ENCODE peak calls at places on chromosome 10, in seven cellular contexts. R is fibroblast of lung, T is hepatocyte, X is OCI-LY7, E is GM12878, U is H1, H is mammary epithelial cell. Y is an unnamed sample. For H3K4me1, the result is how much of the 10 kb centered on the place peaks cover.

GRCh38 chr10:83983578-83984255 is 155.6 kb upstream of the GHITM start:
- DNase-seq in R (no peak), T (no peak), X (no peak), E (no peak), U (no peak), H (peak), Y (peak)

GRCh38 chr10:5996696-5997095 is 19.4 kb upstream of the IL15RA start:
- DNase-seq in R (no peak), T (no peak), X (no peak), E (no peak), U (peak), H (no peak), Y (no peak)

GRCh38 chr10:32038777-32039176 is 17.4 kb downstream of the KIF5B start:
- DNase-seq in R (no peak), T (no peak), X (no peak), E (no peak), U (no peak), H (no peak), Y (no peak)

GRCh38 chr10:23826399-23826798 is 382.5 kb upstream of the KIAA1217 start:
- DNase-seq in R (no peak), T (peak), X (no peak), E (no peak), U (peak), H (peak), Y (peak)

GRCh38 chr10:100873825-100874326 is 38.9 kb upstream of the SLF2 start:
- DNase-seq in R (no peak), T (no peak), X (no peak), E (no peak), U (no peak), H (no peak), Y (no peak)

GRCh38 chr10:18140149-18140956 is at the start of gene CACNB2:
- DNase-seq in R (peak), T (peak), X (no peak), E (no peak), U (peak), H (peak), Y (no peak)

GRCh38 chr10:1754506-1755177 is 17.3 kb upstream of the ADARB2 start:
- DNase-seq in R (no peak), T (no peak), X (no peak), E (no peak), U (no peak), H (no peak), Y (no peak)

GRCh38 chr10:132793871-132794849 is 8.2 kb upstream of the NKX6-2 start:
- DNase-seq in R (no peak), T (no peak), X (no peak), E (no peak), U (no peak), H (no peak), Y (no peak)

GRCh38 chr10:81414038-81414437 is 461.0 kb upstream of the NRG3 start:
- DNase-seq in R (no peak), T (peak), X (no peak), E (no peak), U (no peak), H (no peak), Y (no peak)

GRCh38 chr10:68492118-68492517 is 20.3 kb upstream of the DNA2 start:
- DNase-seq in R (peak), T (no peak), X (no peak), E (no peak), U (no peak), H (no peak), Y (no peak)

GRCh38 chr10:9010093-9010492 is 955.6 kb downstream of the GATA3 start:
- DNase-seq in R (peak), T (no peak), X (no peak), E (no peak), U (no peak), H (peak), Y (peak)

GRCh38 chr10:58643029-58643428 is 130.4 kb downstream of the BICC1 start:
- DNase-seq in R (no peak), T (no peak), X (no peak), E (no peak), U (no peak), H (no peak), Y (no peak)

GRCh38 chr10:34613491-34613890 is 201.6 kb downstream of the PARD3 start:
- DNase-seq in R (no peak), T (no peak), X (no peak), E (no peak), U (no peak), H (no peak), Y (no peak)

GRCh38 chr10:29099001-29099400 is 189.9 kb upstream of the LYZL1 start:
- DNase-seq in R (no peak), T (no peak), X (no peak), E (no peak), U (no peak), H (peak), Y (no peak)

GRCh38 chr10:15209827-15210509 is 41.5 kb upstream of the NMT2 start:
- DNase-seq in R (peak), T (peak), X (peak), E (peak), U (peak), H (peak), Y (peak)

GRCh38 chr10:12973149-12973718 is 28.3 kb downstream of the CCDC3 start:
- DNase-seq in R (no peak), T (no peak), X (no peak), E (no peak), U (no peak), H (no peak), Y (no peak)

GRCh38 chr10:133279961-133280283 is 3.3 kb upstream of the ADAM8 start:
- DNase-seq in R (no peak), T (no peak), X (no peak), E (no peak), U (no peak), H (no peak), Y (no peak)

GRCh38 chr10:119352042-119352441 is 144.7 kb downstream of the GRK5 start:
- DNase-seq in R (no peak), T (no peak), X (peak), E (no peak), U (no peak), H (no peak), Y (no peak)

GRCh38 chr10:113590581-113590980 is 37.7 kb downstream of the HABP2 start:
- DNase-seq in R (no peak), T (no peak), X (no peak), E (no peak), U (no peak), H (no peak), Y (no peak)

GRCh38 chr10:28072573-28072972 is 73.7 kb upstream of the ODAD2 start:
- DNase-seq in R (no peak), T (no peak), X (no peak), E (no peak), U (no peak), H (peak), Y (no peak)

GRCh38 chr10:114045071-114045737 is 1.5 kb downstream of the ADRB1 start:
- DNase-seq in R (no peak), T (peak), X (no peak), E (no peak), U (peak), H (no peak), Y (no peak)

GRCh38 chr10:34647848-34648247 is 167.2 kb downstream of the PARD3 start:
- DNase-seq in R (no peak), T (no peak), X (no peak), E (no peak), U (no peak), H (no peak), Y (no peak)

GRCh38 chr10:49080071-49080470 is 35.3 kb downstream of the VSTM4 start:
- DNase-seq in R (peak), T (peak), X (no peak), E (no peak), U (no peak), H (no peak), Y (peak)

GRCh38 chr10:22681783-22682183 is 32.6 kb downstream of the PIP4K2A start:
- DNase-seq in R (peak), T (peak), X (no peak), E (no peak), U (no peak), H (peak), Y (peak)

GRCh38 chr10:62019685-62020361 is 118.3 kb downstream of the ARID5B start:
- DNase-seq in R (no peak), T (no peak), X (no peak), E (no peak), U (no peak), H (no peak), Y (no peak)

GRCh38 chr10:12397931-12398330 is 48.6 kb downstream of the CAMK1D start:
- DNase-seq in R (no peak), T (no peak), X (no peak), E (no peak), U (no peak), H (no peak), Y (no peak)

GRCh38 chr10:6406220-6407033 is 173.6 kb downstream of the PRKCQ start:
- DNase-seq in R (peak), T (no peak), X (peak), E (no peak), U (no peak), H (peak), Y (no peak)

GRCh38 chr10:36254191-36254590 is 612.1 kb upstream of the FZD8 start:
- DNase-seq in R (peak), T (no peak), X (no peak), E (no peak), U (no peak), H (peak), Y (no peak)

GRCh38 chr10:74728225-74728624 is 98.2 kb upstream of the KAT6B start:
- DNase-seq in R (no peak), T (no peak), X (no peak), E (no peak), U (no peak), H (peak), Y (no peak)

GRCh38 chr10:74612195-74612594 is 214.2 kb upstream of the KAT6B start:
- DNase-seq in R (peak), T (no peak), X (no peak), E (no peak), U (no peak), H (peak), Y (no peak)

GRCh38 chr10:47165711-47166404 is 134.1 kb upstream of the GDF10 start:
- DNase-seq in R (peak), T (peak), X (no peak), E (no peak), U (no peak), H (no peak), Y (no peak)

GRCh38 chr10:48474764-48475365 is 130.0 kb downstream of the ARHGAP22 start:
- DNase-seq in R (no peak), T (no peak), X (no peak), E (no peak), U (peak), H (no peak), Y (no peak)

GRCh38 chr10:75717126-75717916 is 285.9 kb downstream of the LRMDA start:
- DNase-seq in R (peak), T (no peak), X (no peak), E (no peak), U (no peak), H (no peak), Y (no peak)

GRCh38 chr10:121113385-121113696 is 262.2 kb downstream of the WDR11 start:
- DNase-seq in R (no peak), T (peak), X (no peak), E (no peak), U (no peak), H (peak), Y (no peak)

GRCh38 chr10:2839081-2839725 is 228.1 kb upstream of the PFKP start:
- DNase-seq in R (no peak), T (peak), X (peak), E (no peak), U (peak), H (peak), Y (peak)

GRCh38 chr10:77333610-77334340 is 303.8 kb downstream of the KCNMA1 start:
- DNase-seq in R (peak), T (peak), X (no peak), E (no peak), U (no peak), H (no peak), Y (no peak)

GRCh38 chr10:85430991-85431390 is 935.6 kb downstream of the GRID1 start:
- DNase-seq in R (no peak), T (peak), X (no peak), E (no peak), U (no peak), H (no peak), Y (no peak)

GRCh38 chr10:12396093-12396492 is 46.7 kb downstream of the CAMK1D start:
- DNase-seq in R (no peak), T (no peak), X (no peak), E (no peak), U (peak), H (no peak), Y (no peak)

GRCh38 chr10:122290334-122290733 is 19.2 kb downstream of the BTBD16 start:
- DNase-seq in R (no peak), T (no peak), X (no peak), E (no peak), U (no peak), H (no peak), Y (no peak)

GRCh38 chr10:72260588-72261322 is 13.0 kb upstream of the DDIT4 start:
- DNase-seq in R (peak), T (peak), X (peak), E (peak), U (peak), H (peak), Y (peak)

GRCh38 chr10:72261323-72262018 is 12.3 kb upstream of the DDIT4 start:
- DNase-seq in R (no peak), T (peak), X (peak), E (peak), U (no peak), H (peak), Y (no peak)

GRCh38 chr10:72260215-72260587 is 13.5 kb upstream of the DDIT4 start:
- DNase-seq in R (no peak), T (no peak), X (no peak), E (no peak), U (no peak), H (no peak), Y (no peak)

GRCh38 chr10:72258617-72259016 is 15.1 kb upstream of the DDIT4 start:
- DNase-seq in R (no peak), T (no peak), X (no peak), E (no peak), U (no peak), H (no peak), Y (no peak)

DNA sequence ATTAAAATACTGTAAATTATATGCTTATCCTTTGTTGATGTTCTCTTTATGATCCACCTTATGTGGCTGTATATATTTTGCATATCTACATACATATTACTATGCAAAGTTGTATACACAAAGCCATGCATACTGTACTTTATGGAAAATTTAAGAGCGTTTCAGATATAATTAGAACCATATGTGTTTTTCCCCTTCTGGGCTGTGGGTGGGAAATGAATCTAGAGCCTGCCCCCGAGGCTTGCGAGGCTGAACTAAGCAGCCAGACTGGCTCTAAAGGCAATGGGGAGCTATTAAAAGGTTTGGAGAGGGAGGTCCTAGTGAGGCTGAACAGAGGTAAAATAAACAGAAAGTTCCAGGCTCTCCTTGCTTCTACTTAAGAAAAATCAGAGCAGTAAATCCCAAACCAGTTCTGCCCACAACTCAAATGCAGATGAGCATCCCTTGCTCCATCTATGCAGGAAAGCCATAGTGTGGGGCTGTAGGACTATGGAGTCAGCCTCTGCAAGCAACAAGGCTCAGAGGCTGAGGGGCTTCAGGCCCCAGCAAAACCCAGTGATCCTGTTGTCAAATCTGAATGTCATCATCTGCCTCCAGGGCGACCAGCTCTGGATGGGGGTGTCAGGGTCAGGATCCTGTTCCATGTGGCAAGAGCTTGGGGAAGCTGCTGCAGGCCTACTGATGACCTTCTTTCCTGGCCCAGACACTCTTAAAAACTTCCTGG is 14.1 kb upstream of the DDIT4 start:
- DNase-seq in R (peak), T (peak), X (peak), E (no peak), U (no peak), H (no peak), Y (peak)
- H3K4me2 ChIP-seq in R (peak), T (peak), X (peak), E (peak), U (peak), H (no peak), Y (peak)

GRCh38 chr10:93437946-93438795 is 44.0 kb downstream of the MYOF start:
- DNase-seq in R (peak), T (peak), X (no peak), E (no peak), U (peak), H (peak), Y (no peak)

GRCh38 chr10:93437000-93437945 is 44.9 kb downstream of the MYOF start:
- DNase-seq in R (peak), T (peak), X (no peak), E (no peak), U (peak), H (peak), Y (no peak)

GRCh38 chr10:93435061-93435491 is 47.1 kb downstream of the MYOF start:
- DNase-seq in R (peak), T (no peak), X (no peak), E (no peak), U (no peak), H (no peak), Y (no peak)

GRCh38 chr10:93436577-93436976 is 45.6 kb downstream of the MYOF start:
- DNase-seq in R (peak), T (peak), X (no peak), E (no peak), U (no peak), H (peak), Y (no peak)

GRCh38 chr10:93435621-93436385 is 46.3 kb downstream of the MYOF start:
- DNase-seq in R (peak), T (peak), X (no peak), E (no peak), U (no peak), H (no peak), Y (no peak)
- H3K4me1 ChIP-seq in R (under half), T (under half), X (under half), E (under half), U (under half), H (half or more), Y (under half)

DNA sequence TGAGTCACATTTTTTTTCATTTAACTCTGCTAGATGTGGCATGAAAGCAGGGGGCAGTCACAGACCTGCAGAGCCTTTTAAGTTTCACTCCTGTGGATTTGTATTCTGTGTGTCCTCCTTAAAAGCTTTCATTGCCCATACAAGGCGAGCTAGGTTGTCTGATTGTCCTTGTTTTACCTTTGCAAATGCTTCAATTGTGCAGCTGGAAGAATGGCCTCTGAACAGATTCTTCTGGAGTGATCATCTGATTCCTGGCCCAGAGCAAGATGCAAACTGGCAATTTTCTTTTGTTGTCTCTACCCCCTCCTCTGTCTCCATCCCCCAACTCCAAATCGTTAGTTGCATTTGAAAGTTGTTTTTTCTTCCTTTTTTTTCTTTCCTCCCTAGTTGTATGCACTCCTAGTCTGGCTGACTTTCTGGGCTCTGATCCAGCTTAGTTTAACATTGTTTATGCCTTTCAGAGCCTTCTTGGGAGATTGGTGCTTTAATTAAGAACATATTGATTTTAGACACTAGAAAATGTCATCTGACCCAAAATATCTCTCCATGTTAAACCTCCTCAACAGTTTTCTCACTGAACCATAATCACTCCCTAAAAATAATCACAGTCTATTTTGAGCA is 150.2 kb downstream of the REEP3 start:
- DNase-seq in R (peak), T (peak), X (no peak), E (no peak), U (no peak), H (no peak), Y (no peak)
- H3K27ac ChIP-seq in R (no peak), T (peak), X (no peak), E (no peak), U (no peak), H (no peak), Y (no peak)

DNA sequence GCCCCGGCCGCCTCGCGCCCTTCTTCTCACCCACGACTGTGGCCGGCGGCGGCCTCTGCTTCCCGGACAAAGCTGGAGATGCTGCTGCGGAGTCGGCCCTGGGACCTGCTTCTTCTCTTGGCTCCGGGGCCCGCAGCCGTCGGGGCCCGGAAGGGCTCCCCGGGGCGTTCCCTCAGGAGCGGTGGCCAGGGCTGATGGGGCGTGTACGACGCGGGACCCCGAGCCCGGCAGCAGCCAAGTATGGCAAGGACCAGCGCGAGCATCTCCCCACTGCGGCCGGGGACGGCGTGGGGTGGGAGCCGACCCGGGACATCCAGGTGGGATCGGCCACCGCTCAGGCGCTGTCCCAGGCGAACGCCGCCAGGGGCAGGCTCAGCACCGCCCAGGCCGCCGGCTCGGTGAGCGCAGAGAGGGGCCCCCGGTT is 27.6 kb upstream of the BMS1 start:
- DNase-seq in R (no peak), T (peak), X (no peak), E (no peak), U (peak), H (no peak), Y (no peak)
- H3K4me2 ChIP-seq in R (no peak), T (peak), X (no peak), E (no peak), U (peak), H (peak), Y (no peak)

GRCh38 chr10:110432814-110433565 is 64.7 kb upstream of the DUSP5 start:
- DNase-seq in R (no peak), T (no peak), X (no peak), E (no peak), U (no peak), H (no peak), Y (no peak)
- H3K4me1 ChIP-seq in R (under half), T (under half), X (under half), E (under half), U (under half), H (under half), Y (under half)

GRCh38 chr10:79068562-79069324 is at the start of gene ZMIZ1:
- DNase-seq in R (peak), T (peak), X (peak), E (no peak), U (peak), H (peak), Y (peak)

GRCh38 chr10:79071535-79071923 is 2.8 kb downstream of the ZMIZ1 start:
- DNase-seq in R (no peak), T (no peak), X (no peak), E (no peak), U (no peak), H (no peak), Y (no peak)

GRCh38 chr10:79070611-79071534 is 2.1 kb downstream of the ZMIZ1 start:
- DNase-seq in R (peak), T (peak), X (no peak), E (no peak), U (peak), H (peak), Y (peak)

GRCh38 chr10:79069325-79070090 is 742 bp downstream of the ZMIZ1 start:
- DNase-seq in R (peak), T (peak), X (peak), E (no peak), U (no peak), H (peak), Y (peak)

GRCh38 chr10:79070091-79070610 is 1.4 kb downstream of the ZMIZ1 start:
- DNase-seq in R (peak), T (peak), X (no peak), E (no peak), U (no peak), H (no peak), Y (no peak)
- H3K27ac ChIP-seq in R (peak), T (peak), X (no peak), E (no peak), U (no peak), H (peak), Y (peak)

Y was measured in DND-41.